ENCODE peak calls at places on chromosomes 5 and 9, in six cellular contexts. Z is AG04450; O is CD8-positive, alpha-beta T cell; U is tibial nerve; V is GM12878; H is lower leg skin. C is an unnamed sample.

GRCh38 chr9:134728801-134729495 is 87.3 kb downstream of the COL5A1 start:
- DNase-seq in Z (no peak), O (no peak), U (no peak), V (no peak), H (no peak), C (no peak)

GRCh38 chr5:9295466-9295801 is 250.4 kb downstream of the SEMA5A start:
- DNase-seq in Z (no peak), O (no peak), U (no peak), V (no peak), H (no peak), C (no peak)

GRCh38 chr5:112263469-112263868 is 155.6 kb downstream of the EPB41L4A start:
- DNase-seq in Z (no peak), O (no peak), U (no peak), V (no peak), H (no peak), C (no peak)

GRCh38 chr5:87267574-87268125 is at the start of gene RASA1:
- DNase-seq in Z (peak; percentile 69), O (no peak), U (peak; percentile 86), V (peak; percentile 76), H (peak; percentile 92), C (peak; percentile 87)

GRCh38 chr9:124137009-124137943 is 120.5 kb upstream of the NEK6 start:
- DNase-seq in Z (no peak), O (no peak), U (no peak), V (peak; percentile 94), H (no peak), C (no peak)

GRCh38 chr9:97518909-97519307 is 17.4 kb downstream of the TMOD1 start:
- DNase-seq in Z (peak; percentile 46), O (no peak), U (peak; percentile 35), V (no peak), H (peak; percentile 35), C (peak; percentile 62)

GRCh38 chr9:112761912-112762651 is 11.5 kb downstream of the SNX30 start:
- DNase-seq in Z (peak; percentile 49), O (no peak), U (no peak), V (no peak), H (no peak), C (no peak)

GRCh38 chr9:114016629-114017423 is 61.3 kb downstream of the AMBP start:
- DNase-seq in Z (no peak), O (no peak), U (no peak), V (no peak), H (peak; percentile 11), C (no peak)

GRCh38 chr5:130168211-130168610 is 263.9 kb downstream of the CHSY3 start:
- DNase-seq in Z (no peak), O (no peak), U (no peak), V (no peak), H (no peak), C (peak; percentile 30)

GRCh38 chr5:150313501-150313900 is 10.8 kb upstream of the ARSI start:
- DNase-seq in Z (no peak), O (no peak), U (no peak), V (no peak), H (no peak), C (no peak)

GRCh38 chr5:150309898-150310269 is 7.2 kb upstream of the ARSI start:
- DNase-seq in Z (no peak), O (no peak), U (no peak), V (no peak), H (no peak), C (no peak)

GRCh38 chr5:150313921-150314716 is 11.4 kb upstream of the ARSI start:
- DNase-seq in Z (no peak), O (no peak), U (no peak), V (no peak), H (no peak), C (no peak)

GRCh38 chr5:150311015-150311692 is 8.4 kb upstream of the ARSI start:
- DNase-seq in Z (no peak), O (no peak), U (no peak), V (no peak), H (no peak), C (no peak)

DNA sequence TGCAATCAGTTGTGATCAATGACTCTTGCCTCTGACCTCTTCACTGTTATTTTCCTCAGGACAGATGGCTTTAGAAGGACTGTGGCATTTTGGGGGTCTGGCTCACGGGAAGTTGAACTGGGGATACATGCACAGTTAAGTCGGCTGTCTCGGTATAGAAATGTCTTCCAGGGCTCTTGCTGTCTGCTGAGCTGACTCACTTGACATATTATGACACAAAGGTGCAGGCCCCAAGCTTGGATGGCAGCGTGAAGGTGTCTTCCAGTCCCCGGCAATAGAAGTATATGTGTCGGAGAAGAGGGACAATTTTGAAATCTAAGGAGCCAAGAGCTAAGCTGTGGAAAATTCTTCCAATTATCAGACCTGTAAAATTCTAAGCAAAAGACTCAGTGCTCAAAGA is 9.8 kb upstream of the ARSI start:
- DNase-seq in Z (no peak), O (no peak), U (no peak), V (no peak), H (no peak), C (no peak)
- H3K4me3 ChIP-seq in Z (no peak overlapping the region), O (no peak overlapping the region), U (no peak overlapping the region), V (no peak overlapping the region), H (no peak overlapping the region), C (no peak overlapping the region)

GRCh38 chr9:4666042-4666699 is at the start of gene SPATA6L:
- DNase-seq in Z (no peak), O (peak; percentile 20), U (peak; percentile 34), V (no peak), H (peak; percentile 56), C (peak; percentile 40)
- TF ChIP-seq CTCF in Z (no peak), O (no peak), U (no peak), V (no peak), H (no peak), C (peak; percentile 13)

GRCh38 chr9:128684325-128685021 is 4.5 kb upstream of the SET start:
- DNase-seq in Z (no peak), O (peak; percentile 42), U (peak; percentile 52), V (peak; percentile 70), H (peak; percentile 84), C (peak; percentile 78)

GRCh38 chr9:128687453-128687852 is 1.6 kb upstream of the SET start:
- DNase-seq in Z (no peak), O (no peak), U (no peak), V (no peak), H (no peak), C (no peak)

GRCh38 chr9:128685022-128685332 is 4.0 kb upstream of the SET start:
- DNase-seq in Z (no peak), O (no peak), U (no peak), V (no peak), H (no peak), C (no peak)

GRCh38 chr9:128684065-128684324 is 5.0 kb upstream of the SET start:
- DNase-seq in Z (no peak), O (no peak), U (no peak), V (no peak), H (no peak), C (no peak)

DNA sequence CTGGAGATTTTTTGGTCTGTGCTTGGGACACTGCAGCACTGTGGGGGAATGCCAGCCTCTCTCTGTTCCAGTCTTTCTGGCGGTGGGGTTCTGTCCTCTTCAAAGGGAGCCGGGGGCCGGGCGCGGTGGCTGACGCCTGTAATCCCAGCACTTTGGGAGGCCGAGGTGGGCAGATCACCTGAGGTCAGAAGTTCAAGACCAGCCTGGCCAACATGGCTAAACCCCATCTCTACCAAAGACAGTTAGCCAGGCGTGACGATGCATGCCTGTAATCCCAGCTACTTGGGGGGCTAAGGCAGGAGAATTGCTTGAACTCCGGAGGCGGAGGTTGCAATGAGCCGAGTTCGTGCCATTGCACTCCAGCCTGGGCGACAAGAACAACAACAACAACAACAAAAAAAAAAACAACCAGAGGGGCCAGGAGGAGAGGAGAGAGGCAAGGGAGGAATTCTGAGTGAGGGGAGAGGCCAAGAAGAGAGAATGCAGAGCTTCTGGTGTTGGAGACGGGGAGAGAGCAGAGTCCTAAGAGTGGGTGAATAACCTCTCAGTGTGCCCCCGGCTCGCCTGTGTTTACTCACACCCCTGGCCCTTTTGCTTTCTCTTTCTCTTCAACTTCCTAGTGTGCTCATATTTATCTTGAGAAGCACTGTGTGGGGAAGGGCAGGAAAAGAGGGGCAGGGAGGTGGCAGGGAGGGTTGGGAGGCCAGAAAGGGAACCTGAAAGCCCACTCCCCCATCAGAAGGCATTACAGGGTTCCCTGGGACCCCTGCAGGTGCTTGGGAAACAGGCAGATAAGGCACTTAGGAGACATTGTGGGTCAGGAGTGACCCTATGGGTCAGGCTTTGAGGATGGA is 3.2 kb upstream of the SET start:
- DNase-seq in Z (no peak), O (no peak), U (no peak), V (no peak), H (no peak), C (no peak)
- H3K4me3 ChIP-seq in Z (peak overlapping the region; percentile 31), O (peak overlapping the region; percentile 16), U (no peak overlapping the region), V (peak overlapping the region; percentile 95), H (no peak overlapping the region), C (no peak overlapping the region)

GRCh38 chr5:73215891-73216610 is 43.1 kb downstream of the TMEM174 start:
- DNase-seq in Z (peak; percentile 38), O (peak; percentile 36), U (peak; percentile 74), V (no peak), H (peak; percentile 57), C (peak; percentile 73)
- TF ChIP-seq CTCF in Z (peak; percentile 67), O (peak; percentile 65), U (peak; percentile 92), V (peak; percentile 55), H (no peak), C (peak; percentile 79)

DNA sequence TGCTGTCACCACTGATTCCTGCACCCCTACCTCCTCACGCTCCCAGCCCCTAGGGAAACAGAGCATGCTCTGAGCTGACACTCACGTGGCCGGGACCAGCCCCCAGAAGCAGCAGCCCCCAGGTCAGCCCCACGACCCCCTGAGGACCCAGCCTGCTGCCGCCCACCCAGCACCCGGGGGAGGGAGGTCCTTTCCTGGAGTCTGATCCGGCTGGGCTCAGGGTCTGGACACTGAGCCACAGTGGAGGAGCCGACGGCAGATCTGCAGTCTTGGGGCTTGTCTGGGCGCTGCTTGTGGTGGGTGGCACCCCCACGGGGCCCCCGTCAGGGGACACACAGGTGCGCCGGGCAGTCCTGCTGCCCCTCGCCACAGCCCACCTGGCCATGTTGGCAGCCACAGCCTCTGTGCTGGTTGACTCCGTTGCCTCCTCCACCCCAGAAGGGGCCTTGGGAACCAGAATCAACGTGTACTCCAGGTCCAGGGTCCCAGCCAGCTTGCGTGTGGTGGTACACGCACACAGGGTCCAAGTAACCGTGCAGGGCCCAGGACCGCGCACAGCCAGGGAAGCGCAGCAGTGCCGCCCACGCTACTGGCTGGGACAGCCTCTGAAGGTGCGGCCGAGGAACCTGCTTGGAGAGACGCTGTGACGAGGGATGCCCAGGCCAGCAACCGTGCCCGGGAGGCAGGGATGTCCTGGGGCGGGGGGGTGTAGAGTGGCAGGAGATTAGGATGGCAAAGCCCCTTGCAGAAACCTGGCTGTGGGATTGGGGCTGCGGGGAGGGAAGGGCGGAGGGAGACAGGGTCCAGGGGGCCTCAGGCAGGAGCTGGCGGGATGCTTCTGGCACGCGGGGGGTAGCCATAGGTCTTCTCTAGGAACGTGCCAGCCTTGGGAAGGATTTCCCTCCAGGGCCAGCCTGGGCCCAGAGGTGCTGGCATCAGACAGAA is 3.5 kb downstream of the DNLZ start:
- DNase-seq in Z (no peak), O (no peak), U (no peak), V (no peak), H (no peak), C (no peak)
- H3K4me3 ChIP-seq in Z (no peak overlapping the region), O (no peak overlapping the region), U (no peak overlapping the region), V (no peak overlapping the region), H (no peak overlapping the region), C (no peak overlapping the region)

C was measured in fibroblast of the aortic adventitia.